ENCODE peak calls at places on chromosomes 4 and X, in five cellular contexts. One of them, this sample, is unnamed. For H3K4me1, the result is how much of the 10 kb centered on the place peaks cover.

GRCh38 chr4:172995161-172995560 is 173.4 kb upstream of the GALNT7 start:
- DNase-seq in fibroblast of lung: peak
- DNase-seq in colonic mucosa: no peak
- DNase-seq in mammary epithelial cell: no peak
- DNase-seq in stomach: no peak
- DNase-seq in this sample: no peak

GRCh38 chr4:139528377-139529005 is 27.5 kb downstream of the SETD7 start:
- DNase-seq in fibroblast of lung: peak
- DNase-seq in colonic mucosa: peak
- DNase-seq in mammary epithelial cell: peak
- DNase-seq in stomach: peak
- DNase-seq in this sample: peak

GRCh38 chr4:71147261-71147660 is 153.8 kb downstream of the DCK start:
- DNase-seq in fibroblast of lung: peak
- DNase-seq in colonic mucosa: no peak
- DNase-seq in mammary epithelial cell: no peak
- DNase-seq in stomach: no peak
- DNase-seq in this sample: no peak

GRCh38 chr4:20443406-20443805 is 191.7 kb downstream of the SLIT2 start:
- DNase-seq in fibroblast of lung: no peak
- DNase-seq in colonic mucosa: no peak
- DNase-seq in mammary epithelial cell: no peak
- DNase-seq in stomach: no peak
- DNase-seq in this sample: no peak

GRCh38 chr4:163077611-163078010 is 89.1 kb downstream of the NAF1 start:
- DNase-seq in fibroblast of lung: no peak
- DNase-seq in colonic mucosa: no peak
- DNase-seq in mammary epithelial cell: no peak
- DNase-seq in stomach: no peak
- DNase-seq in this sample: no peak

GRCh38 chrX:154529206-154529612 is 13.2 kb upstream of the FAM3A start:
- DNase-seq in fibroblast of lung: no peak
- DNase-seq in colonic mucosa: no peak
- DNase-seq in mammary epithelial cell: no peak
- DNase-seq in stomach: no peak
- DNase-seq in this sample: no peak

GRCh38 chr4:83231620-83232056 is 53.0 kb downstream of the COQ2 start:
- DNase-seq in fibroblast of lung: no peak
- DNase-seq in colonic mucosa: no peak
- DNase-seq in mammary epithelial cell: peak
- DNase-seq in stomach: no peak
- DNase-seq in this sample: no peak

GRCh38 chr4:98150092-98150761 is 7.0 kb upstream of the STPG2 start:
- DNase-seq in fibroblast of lung: peak
- DNase-seq in colonic mucosa: no peak
- DNase-seq in mammary epithelial cell: no peak
- DNase-seq in stomach: no peak
- DNase-seq in this sample: no peak

GRCh38 chr4:2935762-2936743 is 27.2 kb downstream of the NOP14 start:
- DNase-seq in fibroblast of lung: peak
- DNase-seq in colonic mucosa: no peak
- DNase-seq in mammary epithelial cell: peak
- DNase-seq in stomach: peak
- DNase-seq in this sample: no peak

GRCh38 chr4:54657556-54658313 is at the start of gene KIT:
- DNase-seq in fibroblast of lung: peak
- DNase-seq in colonic mucosa: peak
- DNase-seq in mammary epithelial cell: no peak
- DNase-seq in stomach: peak
- DNase-seq in this sample: peak

GRCh38 chrX:39835241-39835640 is 262.5 kb downstream of the BCOR start:
- DNase-seq in fibroblast of lung: no peak
- DNase-seq in colonic mucosa: no peak
- DNase-seq in mammary epithelial cell: no peak
- DNase-seq in stomach: no peak
- DNase-seq in this sample: peak

GRCh38 chr4:124710911-124711310 is 1.6 kb downstream of the ANKRD50 start:
- DNase-seq in fibroblast of lung: peak
- DNase-seq in colonic mucosa: peak
- DNase-seq in mammary epithelial cell: peak
- DNase-seq in stomach: peak
- DNase-seq in this sample: peak

GRCh38 chr4:173213296-173213695 is 44.7 kb downstream of the GALNT7 start:
- DNase-seq in fibroblast of lung: no peak
- DNase-seq in colonic mucosa: no peak
- DNase-seq in mammary epithelial cell: no peak
- DNase-seq in stomach: no peak
- DNase-seq in this sample: no peak

GRCh38 chrX:136867518-136867917 is 13.0 kb downstream of the RBMX start:
- DNase-seq in fibroblast of lung: peak
- DNase-seq in colonic mucosa: no peak
- DNase-seq in mammary epithelial cell: no peak
- DNase-seq in stomach: no peak
- DNase-seq in this sample: no peak

GRCh38 chr4:124343711-124344110 is 368.8 kb downstream of the ANKRD50 start:
- DNase-seq in fibroblast of lung: no peak
- DNase-seq in colonic mucosa: no peak
- DNase-seq in mammary epithelial cell: no peak
- DNase-seq in stomach: no peak
- DNase-seq in this sample: no peak

GRCh38 chrX:140918398-140919043 is 83.9 kb upstream of the SPANXB1 start:
- DNase-seq in fibroblast of lung: peak
- DNase-seq in colonic mucosa: no peak
- DNase-seq in mammary epithelial cell: peak
- DNase-seq in stomach: peak
- DNase-seq in this sample: no peak

GRCh38 chrX:24148535-24149345 is 789 bp upstream of the ZFX start:
- DNase-seq in fibroblast of lung: peak
- DNase-seq in colonic mucosa: peak
- DNase-seq in mammary epithelial cell: no peak
- DNase-seq in stomach: no peak
- DNase-seq in this sample: no peak

GRCh38 chr4:147134536-147135210 is 189.0 kb upstream of the TTC29 start:
- DNase-seq in fibroblast of lung: peak
- DNase-seq in colonic mucosa: no peak
- DNase-seq in mammary epithelial cell: no peak
- DNase-seq in stomach: no peak
- DNase-seq in this sample: no peak

GRCh38 chrX:101223226-101223625 is 3.6 kb downstream of the DRP2 start:
- DNase-seq in fibroblast of lung: no peak
- DNase-seq in colonic mucosa: no peak
- DNase-seq in mammary epithelial cell: no peak
- DNase-seq in stomach: no peak
- DNase-seq in this sample: no peak

GRCh38 chr4:8191136-8191747 is 7.8 kb upstream of the SH3TC1 start:
- DNase-seq in fibroblast of lung: peak
- DNase-seq in colonic mucosa: no peak
- DNase-seq in mammary epithelial cell: peak
- DNase-seq in stomach: peak
- DNase-seq in this sample: peak

GRCh38 chrX:45449982-45450381 is 249.3 kb upstream of the DIPK2B start:
- DNase-seq in fibroblast of lung: peak
- DNase-seq in colonic mucosa: no peak
- DNase-seq in mammary epithelial cell: peak
- DNase-seq in stomach: no peak
- DNase-seq in this sample: no peak

GRCh38 chr4:3850128-3850527 is 83.9 kb downstream of the ADRA2C start:
- DNase-seq in fibroblast of lung: no peak
- DNase-seq in colonic mucosa: no peak
- DNase-seq in mammary epithelial cell: no peak
- DNase-seq in stomach: no peak
- DNase-seq in this sample: no peak

GRCh38 chr4:183797445-183798248 is 107.5 kb upstream of the STOX2 start:
- DNase-seq in fibroblast of lung: peak
- DNase-seq in colonic mucosa: peak
- DNase-seq in mammary epithelial cell: peak
- DNase-seq in stomach: peak
- DNase-seq in this sample: peak

GRCh38 chr4:183633476-183634058 is 25.4 kb downstream of the RWDD4 start:
- DNase-seq in fibroblast of lung: no peak
- DNase-seq in colonic mucosa: no peak
- DNase-seq in mammary epithelial cell: no peak
- DNase-seq in stomach: no peak
- DNase-seq in this sample: no peak

GRCh38 chr4:72525938-72526337 is 43.1 kb downstream of the ADAMTS3 start:
- DNase-seq in fibroblast of lung: peak
- DNase-seq in colonic mucosa: no peak
- DNase-seq in mammary epithelial cell: peak
- DNase-seq in stomach: no peak
- DNase-seq in this sample: peak

GRCh38 chr4:687048-687974 is 1.6 kb downstream of the SLC49A3 start:
- DNase-seq in fibroblast of lung: peak
- DNase-seq in colonic mucosa: peak
- DNase-seq in mammary epithelial cell: peak
- DNase-seq in stomach: peak
- DNase-seq in this sample: peak

GRCh38 chr4:138736362-138736761 is 279.2 kb upstream of the NOCT start:
- DNase-seq in fibroblast of lung: peak
- DNase-seq in colonic mucosa: no peak
- DNase-seq in mammary epithelial cell: peak
- DNase-seq in stomach: no peak
- DNase-seq in this sample: no peak

GRCh38 chr4:174592985-174593335 is 70.7 kb upstream of the HPGD start:
- DNase-seq in fibroblast of lung: peak
- DNase-seq in colonic mucosa: no peak
- DNase-seq in mammary epithelial cell: peak
- DNase-seq in stomach: no peak
- DNase-seq in this sample: no peak

GRCh38 chrX:96361844-96362243 is 322.8 kb upstream of the DIAPH2 start:
- DNase-seq in fibroblast of lung: no peak
- DNase-seq in colonic mucosa: no peak
- DNase-seq in mammary epithelial cell: peak
- DNase-seq in stomach: no peak
- DNase-seq in this sample: no peak

GRCh38 chr4:6942238-6942800 is 32.7 kb downstream of the TBC1D14 start:
- DNase-seq in fibroblast of lung: peak
- DNase-seq in colonic mucosa: no peak
- DNase-seq in mammary epithelial cell: peak
- DNase-seq in stomach: no peak
- DNase-seq in this sample: peak

GRCh38 chr4:6941796-6942195 is 32.2 kb downstream of the TBC1D14 start:
- DNase-seq in fibroblast of lung: no peak
- DNase-seq in colonic mucosa: no peak
- DNase-seq in mammary epithelial cell: peak
- DNase-seq in stomach: no peak
- DNase-seq in this sample: no peak

GRCh38 chr4:6938758-6939201 is 29.2 kb downstream of the TBC1D14 start:
- DNase-seq in fibroblast of lung: no peak
- DNase-seq in colonic mucosa: no peak
- DNase-seq in mammary epithelial cell: no peak
- DNase-seq in stomach: no peak
- DNase-seq in this sample: peak

GRCh38 chr4:6939761-6940743 is 30.4 kb downstream of the TBC1D14 start:
- DNase-seq in fibroblast of lung: no peak
- DNase-seq in colonic mucosa: no peak
- DNase-seq in mammary epithelial cell: no peak
- DNase-seq in stomach: no peak
- DNase-seq in this sample: peak

GRCh38 chr4:6940744-6941137 is 31.1 kb downstream of the TBC1D14 start:
- DNase-seq in fibroblast of lung: no peak
- DNase-seq in colonic mucosa: no peak
- DNase-seq in mammary epithelial cell: no peak
- DNase-seq in stomach: no peak
- DNase-seq in this sample: no peak
- H3K4me1 ChIP-seq in fibroblast of lung: under half
- H3K4me1 ChIP-seq in colonic mucosa: under half
- H3K4me1 ChIP-seq in mammary epithelial cell: under half
- H3K4me1 ChIP-seq in stomach: half or more
- H3K4me1 ChIP-seq in this sample: under half

GRCh38 chr4:7131498-7132031 is 60.8 kb upstream of the SORCS2 start:
- DNase-seq in fibroblast of lung: no peak
- DNase-seq in colonic mucosa: no peak
- DNase-seq in mammary epithelial cell: no peak
- DNase-seq in stomach: no peak
- DNase-seq in this sample: no peak

GRCh38 chr4:7132730-7133582 is 59.4 kb upstream of the SORCS2 start:
- DNase-seq in fibroblast of lung: peak
- DNase-seq in colonic mucosa: no peak
- DNase-seq in mammary epithelial cell: no peak
- DNase-seq in stomach: no peak
- DNase-seq in this sample: no peak

GRCh38 chr4:7130610-7131211 is 61.6 kb upstream of the SORCS2 start:
- DNase-seq in fibroblast of lung: no peak
- DNase-seq in colonic mucosa: no peak
- DNase-seq in mammary epithelial cell: no peak
- DNase-seq in stomach: no peak
- DNase-seq in this sample: no peak

GRCh38 chr4:7129871-7130609 is 62.2 kb upstream of the GRPEL1 start:
- DNase-seq in fibroblast of lung: no peak
- DNase-seq in colonic mucosa: no peak
- DNase-seq in mammary epithelial cell: no peak
- DNase-seq in stomach: no peak
- DNase-seq in this sample: no peak

GRCh38 chr4:7132249-7132648 is 60.1 kb upstream of the SORCS2 start:
- DNase-seq in fibroblast of lung: no peak
- DNase-seq in colonic mucosa: no peak
- DNase-seq in mammary epithelial cell: no peak
- DNase-seq in stomach: no peak
- DNase-seq in this sample: no peak
- H3K4me1 ChIP-seq in fibroblast of lung: under half
- H3K4me1 ChIP-seq in colonic mucosa: under half
- H3K4me1 ChIP-seq in mammary epithelial cell: under half
- H3K4me1 ChIP-seq in stomach: under half
- H3K4me1 ChIP-seq in this sample: under half

GRCh38 chr4:74667944-74668343 is 126.4 kb downstream of the BTC start:
- DNase-seq in fibroblast of lung: no peak
- DNase-seq in colonic mucosa: peak
- DNase-seq in mammary epithelial cell: no peak
- DNase-seq in stomach: no peak
- DNase-seq in this sample: no peak

GRCh38 chr4:74669702-74670101 is 124.6 kb downstream of the BTC start:
- DNase-seq in fibroblast of lung: no peak
- DNase-seq in colonic mucosa: no peak
- DNase-seq in mammary epithelial cell: no peak
- DNase-seq in stomach: no peak
- DNase-seq in this sample: no peak

GRCh38 chr4:74670583-74670982 is 123.7 kb downstream of the BTC start:
- DNase-seq in fibroblast of lung: no peak
- DNase-seq in colonic mucosa: no peak
- DNase-seq in mammary epithelial cell: no peak
- DNase-seq in stomach: no peak
- DNase-seq in this sample: no peak

GRCh38 chr4:74665346-74665745 is 129.0 kb downstream of the BTC start:
- DNase-seq in fibroblast of lung: no peak
- DNase-seq in colonic mucosa: no peak
- DNase-seq in mammary epithelial cell: peak
- DNase-seq in stomach: no peak
- DNase-seq in this sample: no peak

GRCh38 chr4:74667438-74667837 is 126.9 kb downstream of the BTC start:
- DNase-seq in fibroblast of lung: no peak
- DNase-seq in colonic mucosa: no peak
- DNase-seq in mammary epithelial cell: no peak
- DNase-seq in stomach: no peak
- DNase-seq in this sample: no peak
- H3K4me1 ChIP-seq in fibroblast of lung: under half
- H3K4me1 ChIP-seq in colonic mucosa: under half
- H3K4me1 ChIP-seq in mammary epithelial cell: under half
- H3K4me1 ChIP-seq in stomach: under half
- H3K4me1 ChIP-seq in this sample: under half

GRCh38 chr4:22969314-22969896 is 276.7 kb downstream of the GBA3 start:
- DNase-seq in fibroblast of lung: peak
- DNase-seq in colonic mucosa: peak
- DNase-seq in mammary epithelial cell: peak
- DNase-seq in stomach: no peak
- DNase-seq in this sample: no peak

GRCh38 chr4:22970665-22971064 is 277.9 kb downstream of the GBA3 start:
- DNase-seq in fibroblast of lung: no peak
- DNase-seq in colonic mucosa: no peak
- DNase-seq in mammary epithelial cell: no peak
- DNase-seq in stomach: no peak
- DNase-seq in this sample: no peak
- H3K4me1 ChIP-seq in fibroblast of lung: under half
- H3K4me1 ChIP-seq in colonic mucosa: under half
- H3K4me1 ChIP-seq in mammary epithelial cell: under half
- H3K4me1 ChIP-seq in stomach: under half
- H3K4me1 ChIP-seq in this sample: under half